ENCODE peak calls at places on chromosomes 6 and 20, in six cellular contexts. N, Z, J, T, W and B are unnamed samples.

GRCh38 chr6:36580184-36580526 is 14.0 kb upstream of the SRSF3 start:
- DNase-seq in J (no peak), N (no peak), T (no peak), W (no peak), Z (no peak), B (no peak)

GRCh38 chr6:48757661-48758060 is 646.7 kb upstream of the PTCHD4 start:
- DNase-seq in J (no peak), T (peak), W (no peak), Z (no peak), N (no peak), B (no peak)

GRCh38 chr20:22070546-22070945 is 365.1 kb downstream of the PAX1 start:
- DNase-seq in W (no peak), J (no peak), Z (no peak), T (no peak), N (no peak), B (no peak)

GRCh38 chr20:21511850-21512633 is 1.8 kb downstream of the NKX2-2 start:
- DNase-seq in Z (no peak), T (no peak), J (no peak), W (no peak), N (no peak), B (peak)

GRCh38 chr20:3166338-3166912 is 6.8 kb upstream of the FASTKD5 start:
- DNase-seq in Z (no peak), J (no peak), W (no peak), T (no peak), N (no peak), B (no peak)

GRCh38 chr6:31896856-31897611 is 464 bp downstream of the EHMT2 start:
- DNase-seq in W (no peak), J (no peak), T (no peak), N (no peak), Z (no peak), B (no peak)

GRCh38 chr6:143575440-143575839 is 63.9 kb upstream of the FUCA2 start:
- DNase-seq in T (peak), N (peak), J (peak), W (peak), Z (peak), B (peak)

GRCh38 chr20:57676517-57677322 is 33.1 kb downstream of the PMEPA1 start:
- DNase-seq in Z (no peak), N (no peak), T (no peak), J (no peak), W (no peak), B (no peak)

GRCh38 chr6:136593748-136594490 is 43.7 kb upstream of the MAP7 start:
- DNase-seq in T (peak), W (peak), J (peak), Z (no peak), N (peak), B (no peak)

GRCh38 chr6:131958551-131959470 is 7.6 kb upstream of the CCN2 start:
- DNase-seq in W (no peak), N (no peak), Z (no peak), T (no peak), J (peak), B (no peak)

GRCh38 chr6:90197854-90198496 is 98.7 kb downstream of the BACH2 start:
- DNase-seq in Z (no peak), N (peak), W (no peak), J (no peak), T (no peak), B (no peak)

GRCh38 chr6:25017932-25018581 is 82.3 kb upstream of the RIPOR2 start:
- DNase-seq in N (peak), J (peak), T (peak), W (peak), Z (peak), B (no peak)

GRCh38 chr20:42447270-42447669 is 742.4 kb downstream of the PTPRT start:
- DNase-seq in J (no peak), T (no peak), Z (no peak), N (no peak), W (no peak), B (no peak)

GRCh38 chr6:17101422-17102257 is at the start of gene STMND1:
- DNase-seq in N (peak), J (peak), Z (no peak), W (no peak), T (peak), B (no peak)

GRCh38 chr6:55578537-55579363 is at the start of gene HMGCLL1:
- DNase-seq in N (peak), W (no peak), Z (no peak), J (no peak), T (peak), B (peak)

GRCh38 chr6:36954262-36954931 is at the start of gene PI16:
- DNase-seq in J (no peak), W (peak), T (no peak), N (no peak), Z (no peak), B (no peak)

GRCh38 chr6:147817042-147817689 is 308.7 kb downstream of the SAMD5 start:
- DNase-seq in Z (no peak), W (no peak), J (no peak), T (no peak), N (no peak), B (no peak)

GRCh38 chr20:63533871-63534393 is 3.2 kb downstream of the PTK6 start:
- DNase-seq in W (no peak), J (peak), T (no peak), N (no peak), Z (no peak), B (no peak)

GRCh38 chr20:45100563-45101245 is at the start of gene KCNS1:
- DNase-seq in Z (peak), W (no peak), T (no peak), N (peak), J (no peak), B (no peak)

GRCh38 chr20:57748601-57749130 is 38.9 kb upstream of the PMEPA1 start:
- DNase-seq in T (peak), J (peak), N (peak), W (peak), Z (peak), B (peak)

GRCh38 chr6:157537518-157537917 is 156.5 kb downstream of the ZDHHC14 start:
- DNase-seq in Z (no peak), J (no peak), T (no peak), W (no peak), N (no peak), B (no peak)

GRCh38 chr6:46948699-46949098 is 27.0 kb upstream of the ADGRF5 start:
- DNase-seq in N (no peak), T (no peak), Z (no peak), J (no peak), W (no peak), B (no peak)

GRCh38 chr6:165732696-165733486 is 69.8 kb upstream of the PDE10A start:
- DNase-seq in T (no peak), W (no peak), Z (no peak), N (no peak), J (no peak), B (no peak)

GRCh38 chr20:47802226-47802920 is 17.1 kb upstream of the SULF2 start:
- DNase-seq in T (no peak), W (no peak), N (no peak), J (no peak), Z (no peak), B (no peak)

GRCh38 chr20:47799116-47799715 is 13.9 kb upstream of the SULF2 start:
- DNase-seq in Z (no peak), W (no peak), T (no peak), J (no peak), N (no peak), B (no peak)

GRCh38 chr20:47801759-47802158 is 16.5 kb upstream of the SULF2 start:
- DNase-seq in T (no peak), J (no peak), W (no peak), N (no peak), Z (no peak), B (no peak)

GRCh38 chr20:47800619-47801018 is 15.3 kb upstream of the SULF2 start:
- DNase-seq in Z (no peak), T (no peak), N (no peak), J (no peak), W (no peak), B (no peak)

DNA sequence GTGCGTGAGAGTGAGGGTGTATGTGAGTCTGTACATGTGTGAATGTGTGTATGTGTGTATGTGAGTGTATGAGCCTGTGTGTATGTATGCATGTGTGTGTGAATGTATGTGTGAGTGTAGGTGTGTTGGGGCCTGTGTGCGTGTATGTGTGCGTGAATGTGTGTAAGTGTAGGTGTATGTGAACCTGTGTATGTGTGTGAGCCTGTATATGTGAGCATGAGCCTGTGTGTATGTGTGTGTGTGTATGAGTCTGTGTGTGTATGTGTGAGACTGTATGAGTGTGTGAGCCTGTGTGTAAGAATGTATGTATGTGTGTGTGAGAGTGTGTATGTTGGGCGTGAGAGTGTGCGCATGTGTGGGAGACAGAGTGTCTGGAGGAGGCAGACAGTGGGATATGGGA is 15.8 kb upstream of the SULF2 start:
- DNase-seq in Z (no peak), W (no peak), J (no peak), T (no peak), N (no peak), B (no peak)
- H3K27ac ChIP-seq in Z (no peak), W (no peak), J (no peak), T (no peak), N (no peak), B (no peak)

GRCh38 chr6:44303842-44304241 is 9.3 kb downstream of the AARS2 start:
- DNase-seq in T (no peak), J (no peak), N (no peak), W (no peak), Z (no peak), B (no peak)

GRCh38 chr6:44306710-44307109 is 6.4 kb downstream of the AARS2 start:
- DNase-seq in J (no peak), T (no peak), N (no peak), Z (no peak), W (no peak), B (no peak)

GRCh38 chr6:44307217-44307616 is 5.9 kb downstream of the AARS2 start:
- DNase-seq in J (no peak), N (no peak), Z (no peak), W (no peak), T (no peak), B (no peak)

GRCh38 chr6:44304282-44305199 is 8.6 kb downstream of the AARS2 start:
- DNase-seq in N (peak), T (peak), J (no peak), Z (peak), W (peak), B (no peak)

DNA sequence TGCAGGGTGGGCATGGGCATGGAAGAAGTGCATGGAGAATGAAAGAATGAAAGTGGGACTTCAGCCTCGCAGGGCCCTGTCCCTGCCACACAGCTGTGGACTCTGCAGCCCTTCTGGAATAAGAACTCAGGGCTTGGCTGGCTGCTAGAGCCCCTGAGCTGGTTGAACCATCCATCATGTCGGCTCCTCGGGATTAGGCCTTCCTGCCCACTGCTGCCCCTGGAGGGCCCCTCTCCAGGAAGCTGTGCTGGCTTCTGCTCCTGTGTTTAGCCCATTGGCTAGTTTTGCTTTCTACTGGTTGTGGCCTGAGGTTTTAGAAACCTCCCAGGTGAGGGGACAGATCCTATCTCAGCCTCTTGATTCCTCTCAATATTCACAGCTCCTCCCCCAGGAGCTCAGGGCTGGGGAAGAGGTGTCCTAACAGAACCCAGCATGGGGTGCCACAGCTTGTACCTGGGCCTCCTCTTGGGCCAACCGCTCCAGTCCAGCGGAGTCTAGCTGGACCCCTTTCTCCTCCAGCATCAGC is 7.9 kb downstream of the AARS2 start:
- DNase-seq in T (no peak), W (no peak), J (no peak), Z (no peak), N (no peak), B (no peak)
- H3K27ac ChIP-seq in T (no peak), W (no peak), J (no peak), Z (no peak), N (no peak), B (no peak)

GRCh38 chr6:74953708-74954107 is 252.1 kb downstream of the COL12A1 start:
- DNase-seq in J (no peak), T (no peak), W (no peak), Z (no peak), N (no peak), B (no peak)
- H3K27ac ChIP-seq in J (no peak), T (no peak), W (no peak), Z (no peak), N (no peak), B (no peak)

DNA sequence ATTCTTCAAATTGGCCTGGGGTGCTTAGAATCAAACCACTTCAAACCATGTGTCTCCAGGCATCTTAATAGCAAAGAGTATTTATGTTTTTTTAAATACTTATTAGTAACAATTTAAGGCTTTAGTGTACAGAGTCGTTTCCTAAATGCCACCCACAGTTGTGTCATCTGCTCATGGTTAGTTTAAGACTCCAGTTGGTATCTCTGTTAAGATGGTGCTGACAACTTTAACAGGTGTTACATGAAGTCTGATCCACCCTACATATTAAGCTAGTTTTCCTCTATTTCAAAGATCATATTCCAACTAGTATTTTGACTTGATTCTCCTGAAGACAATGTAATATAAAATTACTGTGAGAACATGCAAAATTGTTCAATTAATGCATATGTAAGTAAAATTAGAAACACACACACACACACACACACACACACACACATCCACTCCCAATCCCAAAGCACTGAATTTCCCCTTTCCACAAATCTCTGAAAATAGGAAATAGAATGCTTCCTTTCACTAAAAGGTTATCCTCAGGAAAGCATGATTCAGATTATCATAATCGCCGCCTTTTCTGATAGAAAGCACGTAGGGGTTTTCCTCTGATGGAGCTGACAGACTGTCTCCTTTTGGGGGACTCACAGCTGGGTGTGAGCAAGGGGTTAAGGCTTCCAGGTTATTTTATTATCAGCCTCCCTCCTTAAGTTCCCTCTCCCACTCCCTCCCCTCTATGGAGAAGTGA is 10.5 kb downstream of the CNKSR3 start:
- DNase-seq in W (no peak), N (no peak), J (no peak), Z (no peak), T (no peak), B (no peak)
- H3K27ac ChIP-seq in W (no peak), N (no peak), J (no peak), Z (no peak), T (no peak), B (peak)

GRCh38 chr6:111978826-111979225 is 75.1 kb upstream of the CCN6 start:
- DNase-seq in N (peak), J (no peak), Z (no peak), T (no peak), W (no peak), B (no peak)
- H3K27ac ChIP-seq in N (no peak), J (no peak), Z (no peak), T (no peak), W (no peak), B (no peak)

GRCh38 chr6:5206920-5207561 is 53.7 kb downstream of the LYRM4 start:
- DNase-seq in N (no peak), T (no peak), W (no peak), Z (no peak), J (no peak), B (no peak)

GRCh38 chr6:5205035-5205469 is 55.7 kb downstream of the LYRM4 start:
- DNase-seq in Z (no peak), W (no peak), J (no peak), N (no peak), T (no peak), B (no peak)

GRCh38 chr6:5208039-5208438 is 52.7 kb downstream of the LYRM4 start:
- DNase-seq in T (no peak), J (no peak), N (no peak), W (no peak), Z (no peak), B (no peak)

GRCh38 chr6:5205877-5206840 is 54.6 kb downstream of the LYRM4 start:
- DNase-seq in J (peak), Z (no peak), N (peak), W (no peak), T (peak), B (peak)

GRCh38 chr6:5208491-5208890 is 52.3 kb downstream of the LYRM4 start:
- DNase-seq in J (no peak), N (no peak), Z (no peak), W (no peak), T (no peak), B (no peak)
- H3K27ac ChIP-seq in J (no peak), N (no peak), Z (no peak), W (no peak), T (no peak), B (no peak)

GRCh38 chr20:16434087-16434664 is 139.1 kb downstream of the KIF16B start:
- DNase-seq in N (peak), J (peak), T (peak), W (peak), Z (peak), B (no peak)
- H3K27ac ChIP-seq in N (no peak), J (no peak), T (no peak), W (no peak), Z (no peak), B (no peak)

GRCh38 chr6:65706436-65706835 is 590 bp downstream of the EYS start:
- DNase-seq in T (no peak), W (no peak), J (no peak), Z (no peak), N (no peak), B (no peak)

GRCh38 chr6:65709099-65709830 is 2.2 kb upstream of the EYS start:
- DNase-seq in Z (no peak), N (no peak), T (no peak), J (no peak), W (no peak), B (no peak)

GRCh38 chr6:65711531-65711930 is 4.5 kb upstream of the EYS start:
- DNase-seq in J (no peak), N (no peak), T (no peak), Z (no peak), W (no peak), B (no peak)

GRCh38 chr6:65708162-65708561 is 1.1 kb upstream of the EYS start:
- DNase-seq in J (no peak), W (no peak), N (no peak), Z (no peak), T (no peak), B (no peak)

GRCh38 chr6:65707134-65707826 is at the start of gene EYS:
- DNase-seq in J (no peak), Z (no peak), N (no peak), W (no peak), T (no peak), B (no peak)
- H3K27ac ChIP-seq in J (no peak), Z (no peak), N (no peak), W (no peak), T (no peak), B (no peak)

DNA sequence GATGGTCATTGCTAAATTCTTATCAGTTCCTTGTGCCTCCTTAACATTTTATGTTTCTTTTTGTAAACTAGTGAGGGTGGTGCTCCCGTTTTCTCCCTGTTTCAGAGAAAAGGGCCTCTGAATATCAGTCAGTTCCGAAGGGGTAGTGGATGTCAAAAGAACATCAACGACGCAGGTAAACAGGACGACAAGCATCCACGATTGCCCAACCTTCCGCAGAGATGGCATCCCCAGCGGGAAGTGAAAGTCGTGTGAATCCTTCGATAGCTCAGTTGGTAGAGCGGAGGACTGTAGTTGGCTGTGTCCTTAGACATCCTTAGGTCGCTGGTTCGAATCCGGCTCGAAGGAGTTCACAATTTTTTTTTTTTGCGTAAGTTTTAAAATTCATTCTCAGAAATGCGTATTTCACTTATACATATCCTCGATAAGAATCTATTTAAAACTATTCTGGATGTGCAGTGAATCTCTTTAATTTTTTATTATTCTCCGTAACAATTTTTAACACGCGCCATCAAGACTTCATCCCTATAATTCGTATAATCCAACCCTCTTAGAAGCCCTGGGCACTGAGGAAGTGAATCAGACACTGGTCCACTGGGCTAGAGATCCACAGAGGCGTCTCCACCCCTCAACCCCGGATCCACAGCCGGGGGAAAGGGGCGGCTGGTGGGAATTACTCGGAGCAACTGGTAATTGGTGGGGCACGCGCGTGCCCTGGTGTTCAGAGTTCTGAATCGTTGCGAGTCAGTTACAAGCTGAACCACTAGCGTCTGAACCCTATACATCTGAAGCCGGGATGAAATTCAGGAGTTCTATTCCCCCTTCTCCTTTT is 27.9 kb upstream of the ABT1 start:
- DNase-seq in N (peak), Z (peak), J (peak), T (peak), W (peak), B (peak)
- H3K27ac ChIP-seq in N (peak), Z (peak), J (peak), T (peak), W (peak), B (peak)

DNA sequence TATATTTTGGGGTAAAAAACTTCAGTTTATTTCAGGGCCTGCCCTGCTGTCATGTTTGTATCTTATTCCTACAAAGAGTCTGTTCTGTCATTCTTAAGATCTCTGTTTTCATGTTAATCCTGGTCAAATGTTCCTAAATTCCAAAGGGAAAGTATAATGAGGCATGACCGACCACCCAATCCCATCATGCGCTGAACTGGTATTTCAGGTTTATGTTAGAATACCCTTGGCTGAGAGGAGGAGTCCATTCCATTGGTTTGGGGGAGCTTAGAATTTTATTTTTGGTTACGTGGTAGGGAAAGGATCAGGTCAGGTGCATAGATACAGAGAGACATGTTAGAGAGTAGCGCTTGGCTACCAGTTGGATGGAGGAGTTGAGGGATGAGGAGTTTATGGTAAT is 25.7 kb downstream of the CFAP61 start:
- DNase-seq in W (no peak), Z (no peak), N (no peak), T (no peak), J (no peak), B (no peak)
- H3K27ac ChIP-seq in W (no peak), Z (no peak), N (no peak), T (no peak), J (no peak), B (no peak)